ENCODE peak calls at places on chromosome 12, in seven cellular contexts. P is OCI-LY7; O is CD8-positive, alpha-beta memory T cell; Z is CD8-positive, alpha-beta T cell; G is right lobe of liver; U is colonic mucosa; M is mesenchymal stem cell. Y is an unnamed sample. For H3K36me3, the result is how much of the 10 kb centered on the place peaks cover.

GRCh38 chr12:125890983-125891382 is 825.7 kb downstream of the AACS start:
- DNase-seq in P (no peak), O (no peak), Z (no peak), G (no peak), U (no peak), M (no peak), Y (no peak)

GRCh38 chr12:123491056-123491455 is 33.1 kb downstream of the SNRNP35 start:
- DNase-seq in P (no peak), O (no peak), Z (no peak), G (no peak), U (no peak), M (no peak), Y (no peak)

GRCh38 chr12:54195736-54196347 is 7.1 kb upstream of the SMUG1 start:
- DNase-seq in P (peak), O (no peak), Z (no peak), G (no peak), U (no peak), M (peak), Y (peak)

GRCh38 chr12:220946-221550 is 7.1 kb upstream of the SLC6A12 start:
- DNase-seq in P (no peak), O (no peak), Z (no peak), G (no peak), U (no peak), M (no peak), Y (no peak)

GRCh38 chr12:110844551-110845395 is 2.0 kb upstream of the CCDC63 start:
- DNase-seq in P (no peak), O (no peak), Z (no peak), G (no peak), U (no peak), M (peak), Y (no peak)

GRCh38 chr12:96073346-96074336 is 38.3 kb upstream of the LTA4H start:
- DNase-seq in P (no peak), O (no peak), Z (no peak), G (no peak), U (peak), M (no peak), Y (no peak)

GRCh38 chr12:73531752-73532151 is 1005.9 kb upstream of the ATXN7L3B start:
- DNase-seq in P (no peak), O (no peak), Z (no peak), G (no peak), U (no peak), M (peak), Y (no peak)

GRCh38 chr12:92469837-92470236 is 233.0 kb upstream of the PLEKHG7 start:
- DNase-seq in P (peak), O (no peak), Z (no peak), G (no peak), U (no peak), M (peak), Y (no peak)

GRCh38 chr12:90078344-90078743 is 369.7 kb upstream of the ATP2B1 start:
- DNase-seq in P (no peak), O (no peak), Z (no peak), G (no peak), U (no peak), M (no peak), Y (no peak)

GRCh38 chr12:41013921-41014642 is 174.0 kb upstream of the PDZRN4 start:
- DNase-seq in P (no peak), O (no peak), Z (no peak), G (no peak), U (no peak), M (peak), Y (no peak)

GRCh38 chr12:96989916-96990315 is 82.9 kb downstream of the NEDD1 start:
- DNase-seq in P (peak), O (no peak), Z (no peak), G (no peak), U (no peak), M (no peak), Y (no peak)

GRCh38 chr12:121060149-121061001 is 21.3 kb upstream of the OASL start:
- DNase-seq in P (peak), O (peak), Z (peak), G (peak), U (peak), M (peak), Y (peak)

GRCh38 chr12:61993734-61994345 is 266.4 kb upstream of the USP15 start:
- DNase-seq in P (peak), O (no peak), Z (no peak), G (no peak), U (no peak), M (peak), Y (no peak)

GRCh38 chr12:48013287-48013686 is 9.0 kb upstream of the COL2A1 start:
- DNase-seq in P (no peak), O (no peak), Z (no peak), G (peak), U (no peak), M (no peak), Y (no peak)

GRCh38 chr12:57726884-57727757 is 11.4 kb downstream of the AGAP2 start:
- DNase-seq in P (no peak), O (no peak), Z (no peak), G (peak), U (peak), M (peak), Y (peak)

GRCh38 chr12:68440068-68440581 is 108.0 kb upstream of the MDM1 start:
- DNase-seq in P (no peak), O (no peak), Z (no peak), G (no peak), U (no peak), M (peak), Y (no peak)

GRCh38 chr12:52221912-52222457 is 11.1 kb upstream of the KRT7 start:
- DNase-seq in P (peak), O (no peak), Z (peak), G (peak), U (peak), M (no peak), Y (no peak)

GRCh38 chr12:65615091-65615490 is 209.2 kb upstream of the HMGA2 start:
- DNase-seq in P (no peak), O (no peak), Z (no peak), G (no peak), U (no peak), M (peak), Y (no peak)

GRCh38 chr12:100268835-100269564 is 2.0 kb downstream of the SCYL2 start:
- DNase-seq in P (no peak), O (no peak), Z (no peak), G (no peak), U (no peak), M (peak), Y (no peak)

GRCh38 chr12:26150737-26151450 is 26.1 kb upstream of the BHLHE41 start:
- DNase-seq in P (no peak), O (no peak), Z (no peak), G (no peak), U (no peak), M (peak), Y (no peak)

GRCh38 chr12:105741786-105742566 is 396.8 kb downstream of the NUAK1 start:
- DNase-seq in P (no peak), O (no peak), Z (no peak), G (no peak), U (peak), M (peak), Y (no peak)

GRCh38 chr12:3122841-3123678 is 45.9 kb downstream of the TSPAN9 start:
- DNase-seq in P (no peak), O (no peak), Z (no peak), G (peak), U (no peak), M (peak), Y (no peak)

GRCh38 chr12:65937806-65938205 is 113.5 kb downstream of the HMGA2 start:
- DNase-seq in P (no peak), O (no peak), Z (no peak), G (no peak), U (no peak), M (no peak), Y (no peak)

GRCh38 chr12:29155079-29155478 is 6.0 kb downstream of the FAR2 start:
- DNase-seq in P (peak), O (no peak), Z (no peak), G (no peak), U (no peak), M (peak), Y (no peak)

GRCh38 chr12:81077686-81078441 is at the start of gene ACSS3:
- DNase-seq in P (no peak), O (no peak), Z (no peak), G (peak), U (peak), M (peak), Y (peak)

GRCh38 chr12:67751376-67751928 is 102.9 kb downstream of the DYRK2 start:
- DNase-seq in P (no peak), O (no peak), Z (no peak), G (no peak), U (no peak), M (peak), Y (no peak)

GRCh38 chr12:131639270-131639940 is 71.5 kb upstream of the SFSWAP start:
- DNase-seq in P (no peak), O (no peak), Z (no peak), G (no peak), U (no peak), M (no peak), Y (no peak)

GRCh38 chr12:6676962-6677361 is 12.2 kb downstream of the ZNF384 start:
- DNase-seq in P (no peak), O (no peak), Z (no peak), G (no peak), U (no peak), M (no peak), Y (no peak)
- H3K36me3 ChIP-seq in P (half or more), O (half or more), Z (half or more), G (under half), U (under half), M (half or more), Y (half or more)

GRCh38 chr12:27733791-27734190 is 23.2 kb downstream of the MRPS35 start:
- DNase-seq in P (no peak), O (no peak), Z (no peak), G (no peak), U (no peak), M (no peak), Y (no peak)
- H3K36me3 ChIP-seq in P (half or more), O (under half), Z (under half), G (under half), U (under half), M (half or more), Y (half or more)

DNA sequence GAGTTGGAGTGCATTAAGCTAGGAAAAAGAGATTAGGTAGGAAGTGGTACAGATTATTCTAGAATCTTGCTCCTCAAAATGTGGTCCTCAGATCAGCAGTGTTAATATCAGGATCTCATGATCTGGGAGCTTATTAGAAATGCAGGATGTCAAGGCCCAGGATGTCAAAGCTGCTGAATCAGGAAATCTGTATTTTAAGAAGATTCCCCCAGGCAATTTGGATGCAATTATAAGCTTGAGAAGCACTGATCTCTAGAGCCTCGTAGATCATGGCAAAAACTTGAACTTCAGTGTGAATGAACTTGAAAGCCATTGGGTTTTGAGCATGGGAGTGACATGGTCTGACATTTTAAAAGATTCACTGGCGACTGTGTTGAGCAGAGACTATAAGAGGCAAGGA is 6.6 kb downstream of the NCAPD2 start:
- DNase-seq in P (no peak), O (no peak), Z (no peak), G (no peak), U (no peak), M (no peak), Y (no peak)
- H3K36me3 ChIP-seq in P (half or more), O (under half), Z (under half), G (under half), U (under half), M (half or more), Y (half or more)

GRCh38 chr12:132747896-132748295 is 13.7 kb downstream of the ANKLE2 start:
- DNase-seq in P (no peak), O (no peak), Z (no peak), G (no peak), U (no peak), M (no peak), Y (peak)

GRCh38 chr12:132743831-132744230 is 17.8 kb downstream of the ANKLE2 start:
- DNase-seq in P (no peak), O (no peak), Z (no peak), G (no peak), U (no peak), M (no peak), Y (peak)

GRCh38 chr12:132748319-132748718 is 13.3 kb downstream of the ANKLE2 start:
- DNase-seq in P (no peak), O (no peak), Z (no peak), G (no peak), U (no peak), M (no peak), Y (peak)

GRCh38 chr12:132747395-132747794 is 14.2 kb downstream of the ANKLE2 start:
- DNase-seq in P (no peak), O (no peak), Z (no peak), G (no peak), U (no peak), M (no peak), Y (peak)

DNA sequence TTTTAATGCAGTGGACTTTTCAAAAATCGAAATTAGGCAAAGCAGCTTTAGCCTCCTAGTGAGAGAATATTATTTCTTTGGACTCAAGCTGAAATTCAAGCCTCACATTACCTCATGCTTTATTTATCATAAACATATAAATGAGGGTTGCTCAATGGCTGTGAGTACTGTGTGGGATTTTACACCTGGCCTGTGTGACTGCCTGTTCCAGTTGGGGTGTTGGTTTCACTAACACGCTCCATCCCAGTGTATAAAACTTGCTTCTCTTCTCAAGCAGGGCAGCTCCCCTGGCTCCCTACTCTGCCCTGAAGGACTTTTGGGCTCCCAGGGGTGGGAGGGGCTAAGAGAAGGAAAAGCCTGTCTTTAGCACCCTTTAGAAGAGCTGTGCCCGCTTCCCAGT is 15.0 kb downstream of the ANKLE2 start:
- DNase-seq in P (no peak), O (no peak), Z (no peak), G (no peak), U (no peak), M (no peak), Y (no peak)
- H3K36me3 ChIP-seq in P (half or more), O (half or more), Z (half or more), G (under half), U (under half), M (half or more), Y (half or more)

DNA sequence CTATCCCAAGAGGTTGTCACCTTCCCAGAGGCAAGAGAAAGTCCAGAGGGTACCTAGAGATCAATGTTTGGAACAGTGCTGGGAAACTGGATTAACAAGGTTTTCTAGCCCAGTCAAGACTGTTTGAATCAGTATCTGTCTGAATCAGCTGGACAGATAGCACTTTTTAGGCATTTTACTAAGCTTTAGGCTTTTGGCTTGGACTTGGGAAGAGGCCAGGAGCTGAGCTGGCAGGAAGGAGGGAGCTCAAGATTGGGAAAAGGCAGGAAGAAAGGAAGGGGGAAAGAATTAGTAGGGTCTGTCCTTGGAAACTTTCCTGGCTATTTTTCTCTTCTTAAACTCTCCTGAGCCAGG is 8.3 kb downstream of the IKZF4 start:
- DNase-seq in P (no peak), O (no peak), Z (no peak), G (no peak), U (no peak), M (no peak), Y (no peak)
- H3K36me3 ChIP-seq in P (under half), O (under half), Z (under half), G (under half), U (under half), M (under half), Y (half or more)

GRCh38 chr12:6524648-6525047 is 9.7 kb upstream of the GAPDH start:
- DNase-seq in P (no peak), O (no peak), Z (no peak), G (no peak), U (no peak), M (no peak), Y (no peak)
- H3K36me3 ChIP-seq in P (half or more), O (half or more), Z (half or more), G (under half), U (under half), M (half or more), Y (half or more)

GRCh38 chr12:122483969-122484368 is 16.8 kb downstream of the ZCCHC8 start:
- DNase-seq in P (no peak), O (no peak), Z (no peak), G (no peak), U (no peak), M (no peak), Y (no peak)
- H3K36me3 ChIP-seq in P (half or more), O (under half), Z (half or more), G (under half), U (under half), M (half or more), Y (half or more)

DNA sequence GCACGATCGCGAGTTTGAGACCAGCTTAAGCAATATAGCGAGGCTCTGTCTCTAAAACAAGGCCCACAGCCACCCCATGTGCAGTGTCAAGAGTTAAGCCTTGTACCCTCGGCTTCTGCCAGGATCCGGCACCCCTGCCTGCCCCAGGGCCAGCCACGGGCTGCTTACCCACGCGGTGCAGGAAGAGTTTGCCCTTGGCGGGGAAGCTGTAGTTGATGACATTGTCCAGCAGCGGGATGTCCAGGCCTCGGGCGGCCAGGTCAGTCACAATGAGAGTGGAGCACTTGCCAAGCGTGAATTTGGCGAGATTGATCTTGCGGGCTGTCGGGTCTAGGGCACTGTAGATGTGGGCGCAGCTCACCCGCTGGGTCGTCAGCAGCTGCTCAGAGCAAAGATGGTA is 13.1 kb downstream of the DDX54 start:
- DNase-seq in P (no peak), O (no peak), Z (no peak), G (no peak), U (no peak), M (no peak), Y (no peak)
- H3K36me3 ChIP-seq in P (half or more), O (half or more), Z (half or more), G (under half), U (under half), M (half or more), Y (half or more)

DNA sequence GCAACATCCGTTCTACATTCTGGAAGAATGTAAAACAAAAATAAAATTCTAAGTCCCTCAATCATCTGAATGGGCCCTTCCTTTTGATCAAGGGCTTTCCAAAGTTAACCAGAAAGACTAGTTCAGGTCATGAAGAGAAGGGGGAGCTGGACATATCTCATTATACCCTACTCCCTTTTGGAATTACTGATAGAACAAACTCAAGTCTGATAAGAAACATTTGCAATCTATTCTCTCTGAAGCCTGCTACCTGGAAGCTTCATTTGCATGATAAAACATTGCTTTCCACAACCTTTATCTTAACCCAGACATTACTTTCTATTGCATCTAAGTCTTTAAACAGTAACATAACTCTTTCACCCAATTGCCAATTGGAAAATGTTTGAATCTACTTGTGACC is 8.3 kb upstream of the ACSM4 start:
- DNase-seq in P (no peak), O (no peak), Z (no peak), G (no peak), U (no peak), M (no peak), Y (no peak)
- H3K36me3 ChIP-seq in P (under half), O (under half), Z (under half), G (under half), U (under half), M (under half), Y (under half)

GRCh38 chr12:109580684-109581333 is 7.2 kb downstream of the MVK start:
- DNase-seq in P (no peak), O (no peak), Z (no peak), G (no peak), U (no peak), M (no peak), Y (no peak)

GRCh38 chr12:109583733-109584132 is 10.1 kb downstream of the MVK start:
- DNase-seq in P (no peak), O (no peak), Z (no peak), G (no peak), U (no peak), M (no peak), Y (no peak)

GRCh38 chr12:109581856-109582255 is 8.3 kb downstream of the MVK start:
- DNase-seq in P (no peak), O (no peak), Z (no peak), G (no peak), U (no peak), M (peak), Y (peak)

GRCh38 chr12:109581334-109581691 is 7.7 kb downstream of the MVK start:
- DNase-seq in P (no peak), O (no peak), Z (no peak), G (no peak), U (no peak), M (no peak), Y (no peak)

GRCh38 chr12:109582636-109583035 is 9.0 kb downstream of the MVK start:
- DNase-seq in P (no peak), O (no peak), Z (no peak), G (peak), U (no peak), M (no peak), Y (peak)
- H3K36me3 ChIP-seq in P (under half), O (under half), Z (under half), G (under half), U (under half), M (half or more), Y (half or more)